ENCODE peak calls at places on chromosomes 7 and 10, in eight cellular contexts. L is right cardiac atrium, S is IMR-90, Q is Panc1, U is uterus, E is transverse colon, H is fibroblast of lung, M is neuronal stem cell. I is an unnamed sample. For H3K27me3 and H3K9me3, the result is how much of the 10 kb centered on the place peaks cover.

GRCh38 chr7:24727165-24728120 is 29.8 kb downstream of the GSDME start:
- DNase-seq in M (no peak), S (no peak), U (peak), L (peak), Q (no peak), H (no peak), E (no peak), I (no peak)

GRCh38 chr10:130022501-130023299 is 58.6 kb upstream of the EBF3 start:
- DNase-seq in H (peak), M (no peak), L (no peak), S (peak), U (peak), E (no peak), Q (no peak), I (peak)

GRCh38 chr7:129499915-129500463 is 2.3 kb upstream of the SMKR1 start:
- DNase-seq in M (no peak), L (no peak), U (no peak), E (no peak), Q (no peak), H (no peak), S (no peak), I (no peak)

GRCh38 chr10:74150151-74151056 is at the start of gene AP3M1:
- DNase-seq in S (no peak), E (peak), U (peak), Q (peak), L (peak), H (no peak), M (no peak), I (peak)

GRCh38 chr10:45811075-45811474 is 36.2 kb downstream of the AGAP4 start:
- DNase-seq in E (no peak), S (no peak), Q (no peak), L (no peak), M (no peak), U (no peak), H (no peak), I (no peak)

GRCh38 chr10:28530751-28531150 is 2.2 kb upstream of the WAC start:
- DNase-seq in S (peak), U (no peak), L (no peak), E (no peak), Q (no peak), H (peak), M (no peak), I (no peak)

GRCh38 chr7:143345428-143345900 is 17.0 kb downstream of the FAM131B start:
- DNase-seq in U (no peak), E (peak), Q (no peak), M (peak), S (peak), L (peak), H (peak), I (no peak)

GRCh38 chr10:68878463-68878862 is 22.7 kb upstream of the DDX50 start:
- DNase-seq in U (no peak), S (no peak), Q (no peak), H (no peak), M (no peak), L (no peak), E (no peak), I (no peak)

GRCh38 chr7:135441791-135442190 is 68.1 kb downstream of the CNOT4 start:
- DNase-seq in U (no peak), Q (peak), E (no peak), S (peak), L (no peak), H (peak), M (no peak), I (no peak)

GRCh38 chr10:89090760-89091455 is 100.3 kb downstream of the FAS start:
- DNase-seq in E (no peak), S (peak), H (peak), Q (no peak), M (no peak), U (no peak), L (no peak), I (no peak)

DNA sequence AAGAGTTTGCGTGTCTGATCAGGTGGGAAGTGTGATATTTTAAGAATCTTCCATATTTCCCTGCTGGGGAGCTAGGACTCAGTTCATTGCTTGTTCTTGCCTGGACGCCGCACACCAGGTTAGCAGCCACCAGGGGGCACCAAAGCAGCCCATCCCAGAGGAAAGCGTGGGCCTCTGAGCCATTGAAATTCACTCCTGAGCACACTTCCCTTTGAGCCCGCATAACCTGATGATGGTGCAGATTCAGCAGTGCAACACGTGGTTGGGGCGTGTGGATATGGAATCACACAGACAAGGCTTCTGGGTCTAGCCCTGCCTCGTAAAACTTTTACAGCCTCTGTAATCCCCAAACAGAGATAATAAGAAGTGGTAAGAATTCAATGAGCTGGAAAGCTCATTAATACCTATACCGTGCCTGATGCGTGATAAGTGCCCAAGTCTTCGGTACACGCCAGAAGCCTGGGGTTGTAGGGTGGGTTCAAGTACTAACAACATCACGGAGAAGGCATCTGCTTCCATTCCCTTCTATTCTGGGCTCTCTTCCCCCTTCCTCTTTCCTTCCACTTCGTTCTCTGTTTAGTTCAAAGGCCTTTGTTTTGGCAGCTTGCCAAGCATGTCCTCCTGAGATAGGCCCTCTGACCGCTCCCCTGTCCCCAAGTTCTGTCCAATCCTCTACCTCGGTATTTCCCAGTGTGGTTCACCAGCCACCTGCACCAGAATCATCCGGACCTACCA is 130.1 kb upstream of the KMT2E start:
- DNase-seq in S (peak), Q (peak), M (peak), U (peak), E (peak), L (peak), H (peak), I (peak)
- H3K4me3 ChIP-seq in S (no peak), Q (no peak), M (no peak), U (no peak), E (peak), L (no peak), H (no peak), I (no peak)

DNA sequence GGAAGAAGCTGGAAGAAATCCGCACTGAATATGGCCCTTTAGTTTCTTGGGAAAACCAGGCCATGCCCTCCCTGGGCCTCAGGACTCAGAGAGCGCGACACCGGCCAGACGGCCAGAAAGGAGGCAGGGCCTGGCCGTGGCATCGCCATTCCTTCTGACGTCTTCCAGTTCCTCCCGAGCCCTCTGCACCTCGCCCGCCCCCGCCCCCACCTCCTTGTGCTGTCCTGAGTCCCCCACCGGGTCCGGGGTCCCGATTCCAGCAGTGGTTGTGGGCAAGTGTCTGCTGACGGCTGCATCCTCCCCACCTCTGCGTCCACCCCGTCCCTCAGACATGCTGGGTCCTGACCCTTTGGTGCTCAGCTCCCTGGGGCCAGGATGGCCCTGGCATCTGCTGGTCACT is 312.1 kb upstream of the SHH start:
- DNase-seq in Q (no peak), L (no peak), E (no peak), M (no peak), S (no peak), U (no peak), H (no peak), I (no peak)
- H3K27me3 ChIP-seq in Q (under half), L (under half), E (under half), M (under half), S (under half), U (under half), H (under half), I (under half)

DNA sequence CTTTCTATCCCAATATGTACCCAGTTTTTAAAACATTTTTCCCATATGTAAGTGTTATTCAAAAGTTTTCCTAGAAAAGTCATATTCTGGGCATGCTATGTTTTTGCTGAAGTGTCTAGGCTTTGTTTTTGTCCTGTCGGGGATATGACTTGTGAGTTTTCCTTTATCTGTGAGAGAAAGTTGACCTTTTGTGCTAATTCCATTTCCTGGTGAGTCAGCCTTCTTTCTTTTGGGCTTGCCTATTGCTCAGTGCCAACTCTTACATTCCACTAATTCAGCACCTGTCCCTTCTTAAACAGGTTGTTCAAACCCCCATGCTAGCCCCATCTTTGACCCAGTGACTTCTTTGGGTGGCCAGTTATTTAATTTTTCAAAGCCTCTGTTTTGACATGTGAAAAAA is 146.2 kb downstream of the AHR start:
- DNase-seq in E (no peak), S (peak), L (no peak), M (no peak), Q (no peak), H (peak), U (no peak), I (no peak)
- H3K9me3 ChIP-seq in E (under half), S (under half), L (under half), M (under half), Q (under half), H (under half), U (under half), I (under half)

DNA sequence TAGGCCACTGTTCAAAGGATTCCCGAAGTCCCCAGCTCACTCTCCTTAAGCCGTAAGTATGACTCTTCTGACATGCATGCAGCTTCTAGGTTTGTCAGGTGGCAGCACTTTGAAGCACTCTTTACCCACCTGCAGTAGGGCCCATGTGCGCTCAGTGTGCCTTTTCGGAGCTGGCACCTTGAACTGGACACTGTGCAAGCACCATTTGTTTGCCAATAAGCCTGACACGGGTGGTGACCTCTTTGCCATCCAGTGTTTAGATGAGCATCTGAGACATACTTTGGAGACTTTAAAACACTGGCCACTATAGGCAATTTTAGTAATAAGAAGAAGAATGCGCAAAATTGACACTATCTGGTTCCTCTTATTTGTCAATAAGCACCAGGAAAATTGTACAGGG is 45.7 kb upstream of the GSAP start:
- DNase-seq in S (no peak), M (no peak), Q (no peak), U (no peak), H (no peak), E (no peak), L (no peak), I (no peak)
- H3K4me3 ChIP-seq in S (no peak), M (no peak), Q (no peak), U (no peak), H (no peak), E (no peak), L (no peak), I (no peak)

GRCh38 chr10:127736222-127736914 is 617 bp upstream of the FOXI2 start:
- DNase-seq in L (peak), H (no peak), U (no peak), E (no peak), Q (no peak), M (no peak), S (no peak), I (no peak)

GRCh38 chr10:127734753-127735152 is 2.2 kb upstream of the FOXI2 start:
- DNase-seq in L (no peak), Q (no peak), S (no peak), H (no peak), M (no peak), E (no peak), U (no peak), I (no peak)

GRCh38 chr10:127735723-127736221 is 1.2 kb upstream of the FOXI2 start:
- DNase-seq in M (no peak), L (no peak), S (no peak), H (no peak), E (no peak), Q (no peak), U (no peak), I (no peak)

GRCh38 chr10:127736915-127737562 is at the start of gene FOXI2:
- DNase-seq in L (no peak), E (no peak), H (no peak), U (no peak), S (no peak), Q (no peak), M (peak), I (no peak)

GRCh38 chr10:127735156-127735555 is 1.8 kb upstream of the FOXI2 start:
- DNase-seq in S (no peak), U (no peak), E (no peak), H (no peak), M (no peak), Q (no peak), L (no peak), I (no peak)
- H3K27me3 ChIP-seq in S (under half), U (under half), E (half or more), H (under half), M (under half), Q (under half), L (under half), I (under half)

GRCh38 chr10:133559216-133559615 is 6.2 kb downstream of the SYCE1 start:
- DNase-seq in U (no peak), L (no peak), H (no peak), E (no peak), S (no peak), Q (no peak), M (no peak), I (no peak)
- H3K9me3 ChIP-seq in U (under half), L (under half), H (under half), E (under half), S (under half), Q (under half), M (under half), I (under half)

I was measured in MG63.